ENCODE peak calls at places on chromosomes 4 and X, in six cellular contexts. Y, M, R, G, Q and V are unnamed samples.

GRCh38 chr4:23839279-23839678 is 50.6 kb downstream of the PPARGC1A start:
- DNase-seq in R (no peak), G (no peak), Y (no peak), M (no peak), Q (no peak), V (no peak)

GRCh38 chrX:119685225-119686066 is 7.5 kb downstream of the SEPTIN6 start:
- DNase-seq in Q (no peak), R (peak), M (peak), Y (peak), G (no peak), V (peak)

GRCh38 chr4:36414248-36414647 is 132.8 kb downstream of the DTHD1 start:
- DNase-seq in Y (peak), R (no peak), G (no peak), Q (no peak), M (peak), V (peak)

GRCh38 chr4:165152527-165152926 is 39.9 kb upstream of the TMEM192 start:
- DNase-seq in R (no peak), Y (no peak), Q (no peak), G (no peak), M (no peak), V (no peak)

GRCh38 chr4:181604546-181604945 is 638.7 kb upstream of the TENM3 start:
- DNase-seq in M (no peak), G (no peak), Y (no peak), Q (no peak), R (no peak), V (no peak)

GRCh38 chr4:148044889-148045352 is 313.0 kb downstream of the ARHGAP10 start:
- DNase-seq in Y (peak), Q (peak), G (no peak), R (peak), M (no peak), V (peak)

GRCh38 chr4:36551697-36552214 is 270.3 kb downstream of the DTHD1 start:
- DNase-seq in G (no peak), Q (peak), R (no peak), M (no peak), Y (no peak), V (no peak)

GRCh38 chr4:169612869-169613859 is 781 bp upstream of the NEK1 start:
- DNase-seq in Q (no peak), G (peak), R (peak), M (peak), Y (peak), V (peak)

GRCh38 chrX:87664381-87664780 is 146.8 kb downstream of the KLHL4 start:
- DNase-seq in G (peak), Y (peak), M (peak), Q (no peak), R (peak), V (peak)

GRCh38 chr4:74376888-74377483 is 12.0 kb downstream of the EREG start:
- DNase-seq in R (peak), Y (peak), G (no peak), Q (no peak), M (peak), V (peak)

GRCh38 chrX:87571965-87572364 is 54.4 kb downstream of the KLHL4 start:
- DNase-seq in Q (no peak), M (no peak), G (no peak), R (no peak), Y (no peak), V (no peak)

GRCh38 chrX:139889760-139890159 is 43.1 kb downstream of the ATP11C start:
- DNase-seq in M (no peak), R (peak), Q (no peak), Y (no peak), G (no peak), V (no peak)

GRCh38 chrX:11064276-11064675 is 46.9 kb upstream of the HCCS start:
- DNase-seq in R (no peak), G (no peak), M (no peak), Y (no peak), Q (no peak), V (no peak)

GRCh38 chrX:32599156-32599555 is 612.2 kb downstream of the DMD start:
- DNase-seq in M (no peak), R (no peak), G (no peak), Q (no peak), Y (no peak), V (no peak)

GRCh38 chrX:44953734-44954502 is 80.9 kb downstream of the KDM6A start:
- DNase-seq in Q (no peak), G (no peak), R (no peak), M (no peak), Y (no peak), V (no peak)

GRCh38 chr4:128220286-128221235 is 67.1 kb downstream of the PGRMC2 start:
- DNase-seq in G (no peak), Q (no peak), M (peak), R (peak), Y (peak), V (peak)

GRCh38 chr4:102533916-102534315 is 32.8 kb downstream of the NFKB1 start:
- DNase-seq in R (no peak), G (no peak), M (no peak), Q (no peak), Y (no peak), V (no peak)

GRCh38 chrX:40105016-40105790 is 7.4 kb upstream of the BCOR start:
- DNase-seq in R (peak), M (peak), G (no peak), Y (peak), Q (no peak), V (peak)

GRCh38 chr4:142428715-142429114 is 417.4 kb downstream of the INPP4B start:
- DNase-seq in M (no peak), R (no peak), Y (no peak), G (no peak), Q (no peak), V (no peak)

GRCh38 chrX:13763489-13763888 is 28.9 kb downstream of the OFD1 start:
- DNase-seq in M (no peak), R (no peak), G (no peak), Q (no peak), Y (no peak), V (no peak)

GRCh38 chr4:129682586-129682985 is 586.6 kb downstream of the C4orf33 start:
- DNase-seq in M (peak), Q (no peak), R (peak), Y (no peak), G (no peak), V (no peak)

GRCh38 chr4:48173055-48173991 is 39.3 kb upstream of the TXK start:
- DNase-seq in Q (peak), R (peak), G (no peak), Y (no peak), M (no peak), V (no peak)

DNA sequence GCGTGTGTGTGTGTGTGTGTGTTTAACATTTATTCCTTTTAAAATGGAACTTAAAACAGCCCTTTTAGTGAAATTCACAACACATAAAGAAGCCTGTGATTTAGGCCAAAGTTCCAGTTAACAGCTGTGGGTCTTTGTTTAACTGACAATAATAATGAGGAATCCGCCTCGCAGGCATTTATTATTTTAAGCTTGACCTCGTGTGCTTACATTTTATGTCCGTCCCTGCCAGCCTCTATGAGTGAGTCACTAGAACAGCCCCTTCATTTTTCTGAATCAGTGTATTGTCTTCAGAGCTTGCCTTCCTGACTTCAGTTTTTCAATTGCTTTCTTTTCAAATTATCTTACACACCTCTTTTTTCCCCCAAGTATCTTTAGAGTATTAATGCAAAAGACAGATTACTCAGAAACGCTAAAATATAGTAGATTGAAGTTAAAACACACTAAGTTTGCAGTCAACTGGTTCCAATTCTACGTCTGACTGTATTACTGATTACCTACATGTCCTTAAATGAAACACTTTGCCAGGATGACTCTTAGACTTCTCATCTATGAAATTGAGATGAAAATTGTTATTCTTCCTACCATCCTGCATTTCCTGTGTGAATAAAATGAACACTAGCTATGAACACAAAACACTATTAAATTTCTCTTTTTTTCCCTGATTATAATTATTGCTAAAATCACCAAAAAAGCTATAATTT is 319.6 kb upstream of the HS3ST1 start:
- DNase-seq in R (peak), Q (no peak), M (no peak), Y (no peak), G (no peak), V (no peak)
- H3K4me2 ChIP-seq in R (peak), Q (no peak), M (no peak), Y (no peak), G (no peak), V (no peak)

DNA sequence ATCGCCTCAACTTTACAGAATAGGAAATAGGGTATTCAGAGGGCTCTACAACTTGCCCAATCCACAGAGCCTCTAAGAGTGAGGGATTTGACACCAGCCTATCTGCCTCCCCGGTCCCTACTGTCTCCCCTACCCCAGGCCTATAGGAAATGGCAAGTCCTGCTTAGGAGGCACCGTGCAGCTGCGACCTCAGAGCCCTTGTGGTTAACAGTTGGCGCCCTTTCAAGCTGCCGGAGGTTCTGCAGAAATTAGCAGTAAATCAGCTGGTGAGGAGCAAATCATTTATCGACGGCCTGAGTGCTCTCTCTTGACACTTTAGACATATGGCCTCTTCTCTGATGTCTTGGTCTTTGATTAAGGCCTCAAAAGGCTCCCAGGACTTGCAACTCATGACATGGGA is 96.9 kb downstream of the CLNK start:
- DNase-seq in Y (no peak), M (no peak), G (no peak), R (no peak), Q (no peak), V (no peak)
- H2AFZ ChIP-seq in Y (no peak), M (no peak), G (no peak), R (no peak), Q (no peak), V (no peak)

GRCh38 chrX:64571011-64571410 is 175.8 kb upstream of the MTMR8 start:
- DNase-seq in Q (no peak), M (no peak), R (no peak), G (peak), Y (no peak), V (no peak)
- H3K4me2 ChIP-seq in Q (no peak), M (no peak), R (no peak), G (no peak), Y (no peak), V (no peak)

DNA sequence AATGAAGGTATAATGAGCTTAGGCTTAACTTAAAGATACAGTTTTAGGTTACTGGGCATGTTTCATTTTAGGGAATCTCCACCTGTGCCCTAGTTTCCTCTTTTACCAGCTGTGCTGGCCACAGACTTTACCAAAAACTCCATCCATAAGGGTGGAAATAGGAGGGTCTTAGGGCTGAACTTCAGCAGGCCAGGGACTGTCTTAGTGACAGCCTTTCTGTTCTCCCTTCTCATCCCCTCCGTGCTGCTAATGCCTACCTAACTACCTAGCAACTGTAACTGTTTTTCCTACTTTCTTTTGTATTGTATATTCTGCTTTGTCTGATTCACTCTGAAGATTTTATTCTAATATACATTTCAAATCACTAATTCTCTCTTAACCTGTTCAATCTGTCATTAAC is 1375.3 kb downstream of the PCDH18 start:
- DNase-seq in M (no peak), Y (no peak), Q (no peak), G (no peak), R (no peak), V (no peak)
- H2AFZ ChIP-seq in M (no peak), Y (no peak), Q (no peak), G (peak), R (no peak), V (no peak)

GRCh38 chr4:86560447-86560846 is 33.7 kb upstream of the PTPN13 start:
- DNase-seq in M (no peak), R (no peak), Y (no peak), Q (no peak), G (no peak), V (no peak)
- H3K4me2 ChIP-seq in M (no peak), R (no peak), Y (no peak), Q (no peak), G (no peak), V (no peak)